ENCODE peak calls at places on chromosomes 4 and X, in five cellular contexts. One of them, this sample, is unnamed.
A peak's percentile ranks its signal among the peaks of the same experiment; 100 is the strongest.

GRCh38 chrX:1086444-1087409 is 125.7 kb downstream of the CRLF2 start:
- DNase-seq in brain microvascular endothelial cell: peak; percentile 4
- DNase-seq in breast epithelium: no peak
- DNase-seq in thyroid gland: no peak
- DNase-seq in CD4-positive, alpha-beta T cell: no peak
- DNase-seq in this sample: peak; percentile 6

GRCh38 chrX:122771933-122772332 is 412.1 kb upstream of the GRIA3 start:
- DNase-seq in thyroid gland: no peak
- DNase-seq in breast epithelium: no peak
- DNase-seq in CD4-positive, alpha-beta T cell: no peak
- DNase-seq in brain microvascular endothelial cell: no peak
- DNase-seq in this sample: no peak

GRCh38 chrX:95995600-95995999 is 689.0 kb upstream of the DIAPH2 start:
- DNase-seq in thyroid gland: no peak
- DNase-seq in breast epithelium: no peak
- DNase-seq in brain microvascular endothelial cell: no peak
- DNase-seq in CD4-positive, alpha-beta T cell: no peak
- DNase-seq in this sample: no peak

GRCh38 chrX:120015145-120016067 is 62.1 kb downstream of the RHOXF2B start:
- DNase-seq in CD4-positive, alpha-beta T cell: no peak
- DNase-seq in thyroid gland: peak; percentile 41
- DNase-seq in brain microvascular endothelial cell: no peak
- DNase-seq in breast epithelium: no peak
- DNase-seq in this sample: no peak

GRCh38 chr4:121126449-121127006 is 37.6 kb downstream of the TNIP3 start:
- DNase-seq in brain microvascular endothelial cell: no peak
- DNase-seq in CD4-positive, alpha-beta T cell: no peak
- DNase-seq in breast epithelium: no peak
- DNase-seq in thyroid gland: no peak
- DNase-seq in this sample: no peak

GRCh38 chrX:100979881-100980607 is 10.5 kb downstream of the ARL13A start:
- DNase-seq in thyroid gland: no peak
- DNase-seq in breast epithelium: no peak
- DNase-seq in brain microvascular endothelial cell: no peak
- DNase-seq in CD4-positive, alpha-beta T cell: no peak
- DNase-seq in this sample: peak; percentile 73

GRCh38 chrX:149372861-149373260 is 132.2 kb downstream of the IDS start:
- DNase-seq in brain microvascular endothelial cell: no peak
- DNase-seq in CD4-positive, alpha-beta T cell: no peak
- DNase-seq in thyroid gland: peak; percentile 5
- DNase-seq in breast epithelium: no peak
- DNase-seq in this sample: peak; percentile 20

GRCh38 chr4:82850684-82851083 is 40.3 kb downstream of the SEC31A start:
- DNase-seq in brain microvascular endothelial cell: no peak
- DNase-seq in thyroid gland: no peak
- DNase-seq in CD4-positive, alpha-beta T cell: no peak
- DNase-seq in breast epithelium: no peak
- DNase-seq in this sample: no peak

GRCh38 chrX:2538016-2538415 is 37.2 kb upstream of the DHRSX start:
- DNase-seq in breast epithelium: no peak
- DNase-seq in brain microvascular endothelial cell: no peak
- DNase-seq in CD4-positive, alpha-beta T cell: no peak
- DNase-seq in thyroid gland: no peak
- DNase-seq in this sample: no peak

GRCh38 chrX:72621619-72622485 is 49.2 kb upstream of the HDAC8 start:
- DNase-seq in thyroid gland: no peak
- DNase-seq in CD4-positive, alpha-beta T cell: no peak
- DNase-seq in breast epithelium: no peak
- DNase-seq in brain microvascular endothelial cell: peak; percentile 32
- DNase-seq in this sample: peak; percentile 53

GRCh38 chrX:94053575-94053974 is 379.6 kb downstream of the FAM133A start:
- DNase-seq in brain microvascular endothelial cell: no peak
- DNase-seq in breast epithelium: no peak
- DNase-seq in thyroid gland: no peak
- DNase-seq in CD4-positive, alpha-beta T cell: no peak
- DNase-seq in this sample: peak; percentile 64

GRCh38 chr4:73308286-73308685 is 49.7 kb upstream of the ANKRD17 start:
- DNase-seq in breast epithelium: no peak
- DNase-seq in brain microvascular endothelial cell: peak; percentile 35
- DNase-seq in CD4-positive, alpha-beta T cell: no peak
- DNase-seq in thyroid gland: no peak
- DNase-seq in this sample: peak; percentile 15

GRCh38 chrX:29661290-29661689 is 554.1 kb upstream of the MAGEB2 start:
- DNase-seq in breast epithelium: no peak
- DNase-seq in thyroid gland: no peak
- DNase-seq in brain microvascular endothelial cell: peak; percentile 59
- DNase-seq in CD4-positive, alpha-beta T cell: no peak
- DNase-seq in this sample: peak; percentile 31

GRCh38 chr4:173370130-173370476 is 651 bp upstream of the SAP30 start:
- DNase-seq in breast epithelium: peak; percentile 62
- DNase-seq in CD4-positive, alpha-beta T cell: peak; percentile 48
- DNase-seq in thyroid gland: peak; percentile 74
- DNase-seq in brain microvascular endothelial cell: peak; percentile 53
- DNase-seq in this sample: no peak

GRCh38 chrX:133697656-133698055 is 282.4 kb upstream of the GPC4 start:
- DNase-seq in breast epithelium: no peak
- DNase-seq in brain microvascular endothelial cell: no peak
- DNase-seq in CD4-positive, alpha-beta T cell: no peak
- DNase-seq in thyroid gland: no peak
- DNase-seq in this sample: no peak

GRCh38 chr4:8441499-8442091 is 1.0 kb downstream of the TRMT44 start:
- DNase-seq in brain microvascular endothelial cell: no peak
- DNase-seq in breast epithelium: no peak
- DNase-seq in CD4-positive, alpha-beta T cell: no peak
- DNase-seq in thyroid gland: no peak
- DNase-seq in this sample: no peak

GRCh38 chr4:168197926-168198325 is 105.6 kb downstream of the ANXA10 start:
- DNase-seq in CD4-positive, alpha-beta T cell: no peak
- DNase-seq in breast epithelium: no peak
- DNase-seq in brain microvascular endothelial cell: no peak
- DNase-seq in thyroid gland: no peak
- DNase-seq in this sample: peak; percentile 19

GRCh38 chr4:21769404-21770147 is 179.0 kb downstream of the KCNIP4 start:
- DNase-seq in breast epithelium: no peak
- DNase-seq in brain microvascular endothelial cell: peak; percentile 72
- DNase-seq in CD4-positive, alpha-beta T cell: no peak
- DNase-seq in thyroid gland: no peak
- DNase-seq in this sample: peak; percentile 80

GRCh38 chr4:79042079-79042674 is 102.9 kb upstream of the PAQR3 start:
- DNase-seq in thyroid gland: no peak
- DNase-seq in CD4-positive, alpha-beta T cell: no peak
- DNase-seq in breast epithelium: no peak
- DNase-seq in brain microvascular endothelial cell: peak; percentile 43
- DNase-seq in this sample: peak; percentile 2

GRCh38 chrX:69156638-69157037 is 8.6 kb downstream of the PJA1 start:
- DNase-seq in breast epithelium: no peak
- DNase-seq in CD4-positive, alpha-beta T cell: no peak
- DNase-seq in brain microvascular endothelial cell: no peak
- DNase-seq in thyroid gland: no peak
- DNase-seq in this sample: no peak

GRCh38 chr4:174580597-174580996 is 58.3 kb upstream of the HPGD start:
- DNase-seq in CD4-positive, alpha-beta T cell: no peak
- DNase-seq in brain microvascular endothelial cell: peak; percentile 37
- DNase-seq in thyroid gland: no peak
- DNase-seq in breast epithelium: no peak
- DNase-seq in this sample: no peak

GRCh38 chr4:94455081-94455480 is 3.3 kb downstream of the PDLIM5 start:
- DNase-seq in thyroid gland: peak; percentile 25
- DNase-seq in breast epithelium: peak; percentile 67
- DNase-seq in CD4-positive, alpha-beta T cell: no peak
- DNase-seq in brain microvascular endothelial cell: peak; percentile 67
- DNase-seq in this sample: peak; percentile 78

GRCh38 chr4:94453534-94453963 is 1.8 kb downstream of the PDLIM5 start:
- DNase-seq in thyroid gland: no peak
- DNase-seq in CD4-positive, alpha-beta T cell: no peak
- DNase-seq in brain microvascular endothelial cell: no peak
- DNase-seq in breast epithelium: no peak
- DNase-seq in this sample: no peak

GRCh38 chr4:94451669-94452475 is at the start of gene PDLIM5:
- DNase-seq in brain microvascular endothelial cell: peak; percentile 77
- DNase-seq in CD4-positive, alpha-beta T cell: peak; percentile 84
- DNase-seq in thyroid gland: peak; percentile 92
- DNase-seq in breast epithelium: peak; percentile 93
- DNase-seq in this sample: peak; percentile 96

GRCh38 chr4:94452476-94453300 is 946 bp downstream of the PDLIM5 start:
- DNase-seq in CD4-positive, alpha-beta T cell: no peak
- DNase-seq in brain microvascular endothelial cell: peak; percentile 63
- DNase-seq in breast epithelium: peak; percentile 88
- DNase-seq in thyroid gland: peak; percentile 59
- DNase-seq in this sample: peak; percentile 83

GRCh38 chr4:94454405-94454804 is 2.7 kb downstream of the PDLIM5 start:
- DNase-seq in CD4-positive, alpha-beta T cell: no peak
- DNase-seq in brain microvascular endothelial cell: no peak
- DNase-seq in breast epithelium: no peak
- DNase-seq in thyroid gland: no peak
- DNase-seq in this sample: peak; percentile 62
- H3K27ac ChIP-seq in CD4-positive, alpha-beta T cell: no peak overlapping the region
- H3K27ac ChIP-seq in brain microvascular endothelial cell: peak overlapping the region; percentile 94
- H3K27ac ChIP-seq in breast epithelium: peak overlapping the region; percentile 99
- H3K27ac ChIP-seq in thyroid gland: peak overlapping the region; percentile 14
- H3K27ac ChIP-seq in this sample: peak overlapping the region; percentile 89

GRCh38 chr4:87056884-87057283 is 122.1 kb downstream of the AFF1 start:
- DNase-seq in thyroid gland: no peak
- DNase-seq in brain microvascular endothelial cell: no peak
- DNase-seq in CD4-positive, alpha-beta T cell: no peak
- DNase-seq in breast epithelium: no peak
- DNase-seq in this sample: no peak

GRCh38 chr4:87058272-87059073 is 123.7 kb downstream of the AFF1 start:
- DNase-seq in thyroid gland: peak; percentile 65
- DNase-seq in brain microvascular endothelial cell: no peak
- DNase-seq in CD4-positive, alpha-beta T cell: peak; percentile 7
- DNase-seq in breast epithelium: no peak
- DNase-seq in this sample: peak; percentile 68

GRCh38 chr4:87055340-87055739 is 120.5 kb downstream of the AFF1 start:
- DNase-seq in thyroid gland: no peak
- DNase-seq in CD4-positive, alpha-beta T cell: no peak
- DNase-seq in brain microvascular endothelial cell: no peak
- DNase-seq in breast epithelium: no peak
- DNase-seq in this sample: no peak

GRCh38 chr4:87054900-87055299 is 120.1 kb downstream of the AFF1 start:
- DNase-seq in thyroid gland: peak; percentile 68
- DNase-seq in CD4-positive, alpha-beta T cell: no peak
- DNase-seq in brain microvascular endothelial cell: no peak
- DNase-seq in breast epithelium: no peak
- DNase-seq in this sample: no peak

GRCh38 chr4:87057835-87058234 is 123.0 kb downstream of the AFF1 start:
- DNase-seq in thyroid gland: no peak
- DNase-seq in breast epithelium: no peak
- DNase-seq in CD4-positive, alpha-beta T cell: no peak
- DNase-seq in brain microvascular endothelial cell: no peak
- DNase-seq in this sample: no peak
- H3K27ac ChIP-seq in thyroid gland: peak overlapping the region; percentile 87
- H3K27ac ChIP-seq in breast epithelium: peak overlapping the region; percentile 49
- H3K27ac ChIP-seq in CD4-positive, alpha-beta T cell: no peak overlapping the region
- H3K27ac ChIP-seq in brain microvascular endothelial cell: no peak overlapping the region
- H3K27ac ChIP-seq in this sample: no peak overlapping the region

GRCh38 chr4:40490481-40490880 is 139.2 kb downstream of the RBM47 start:
- DNase-seq in thyroid gland: peak; percentile 85
- DNase-seq in breast epithelium: no peak
- DNase-seq in CD4-positive, alpha-beta T cell: no peak
- DNase-seq in brain microvascular endothelial cell: no peak
- DNase-seq in this sample: no peak

GRCh38 chr4:40492747-40493146 is 136.9 kb downstream of the RBM47 start:
- DNase-seq in CD4-positive, alpha-beta T cell: no peak
- DNase-seq in thyroid gland: no peak
- DNase-seq in brain microvascular endothelial cell: no peak
- DNase-seq in breast epithelium: no peak
- DNase-seq in this sample: no peak

DNA sequence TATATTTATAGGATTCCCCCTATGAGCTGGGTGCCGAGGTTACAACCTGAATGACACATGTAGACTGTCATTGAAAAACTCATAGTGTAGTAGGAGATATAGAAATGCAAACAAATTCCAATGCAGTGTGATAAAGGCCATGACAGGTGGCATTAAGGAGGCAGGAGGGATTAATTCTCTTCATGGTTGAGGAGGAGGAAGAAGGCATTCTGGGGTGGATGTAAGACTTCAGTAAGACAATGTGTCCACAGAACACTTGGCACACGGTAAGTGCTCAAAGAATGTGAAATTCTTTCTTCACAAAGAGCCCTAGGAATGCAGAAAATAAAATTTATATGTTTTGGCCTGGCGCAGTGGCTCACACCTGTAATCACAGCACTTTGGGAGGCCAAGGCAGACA is 136.5 kb downstream of the RBM47 start:
- DNase-seq in CD4-positive, alpha-beta T cell: no peak
- DNase-seq in breast epithelium: no peak
- DNase-seq in thyroid gland: no peak
- DNase-seq in brain microvascular endothelial cell: no peak
- DNase-seq in this sample: no peak
- H3K27ac ChIP-seq in CD4-positive, alpha-beta T cell: no peak overlapping the region
- H3K27ac ChIP-seq in breast epithelium: peak overlapping the region; percentile 51
- H3K27ac ChIP-seq in thyroid gland: peak overlapping the region; percentile 98
- H3K27ac ChIP-seq in brain microvascular endothelial cell: no peak overlapping the region
- H3K27ac ChIP-seq in this sample: no peak overlapping the region

GRCh38 chr4:128384091-128384520 is 96.5 kb upstream of the PGRMC2 start:
- DNase-seq in thyroid gland: no peak
- DNase-seq in breast epithelium: no peak
- DNase-seq in CD4-positive, alpha-beta T cell: no peak
- DNase-seq in brain microvascular endothelial cell: peak; percentile 67
- DNase-seq in this sample: no peak
- H3K27ac ChIP-seq in thyroid gland: no peak overlapping the region
- H3K27ac ChIP-seq in breast epithelium: no peak overlapping the region
- H3K27ac ChIP-seq in CD4-positive, alpha-beta T cell: no peak overlapping the region
- H3K27ac ChIP-seq in brain microvascular endothelial cell: peak overlapping the region; percentile 86
- H3K27ac ChIP-seq in this sample: no peak overlapping the region

DNA sequence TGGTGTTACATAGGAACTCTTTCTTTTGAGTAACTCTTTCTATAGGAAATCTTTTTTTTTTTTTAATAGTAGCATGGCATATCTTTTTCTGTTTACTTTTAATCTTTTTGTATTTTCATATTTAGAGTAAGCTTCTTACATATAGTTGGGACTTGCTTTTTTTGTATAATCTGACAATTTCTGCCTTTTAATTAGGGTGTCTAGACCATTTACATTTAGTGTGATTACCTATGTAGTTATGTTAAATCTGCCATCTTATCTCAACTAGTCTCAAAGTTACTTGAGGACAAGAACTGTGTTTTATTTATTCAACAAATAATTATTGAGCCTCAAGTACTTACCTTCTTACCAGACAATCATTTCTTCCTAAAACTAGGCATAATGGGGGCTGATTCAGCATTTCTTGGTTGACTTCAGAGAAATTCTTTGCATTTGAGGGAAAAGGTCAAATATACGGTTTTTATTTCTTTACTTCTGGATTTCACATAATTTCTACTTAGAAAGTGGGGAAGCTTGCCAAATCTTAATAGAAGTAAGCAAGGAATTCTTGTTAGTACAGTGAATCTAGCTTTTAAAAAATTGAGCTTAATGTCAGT is 28.6 kb downstream of the MND1 start:
- DNase-seq in brain microvascular endothelial cell: no peak
- DNase-seq in breast epithelium: no peak
- DNase-seq in thyroid gland: no peak
- DNase-seq in CD4-positive, alpha-beta T cell: no peak
- DNase-seq in this sample: no peak
- H3K27ac ChIP-seq in brain microvascular endothelial cell: no peak overlapping the region
- H3K27ac ChIP-seq in breast epithelium: no peak overlapping the region
- H3K27ac ChIP-seq in thyroid gland: no peak overlapping the region
- H3K27ac ChIP-seq in CD4-positive, alpha-beta T cell: no peak overlapping the region
- H3K27ac ChIP-seq in this sample: no peak overlapping the region

This sample was measured in mammary epithelial cell.